ENCODE peak calls at places on chromosomes 2 and 18, in four cellular contexts. Y, X, G and Q are unnamed samples.

GRCh38 chr2:240874715-240875227 is 6.1 kb downstream of the AGXT start:
- DNase-seq in Y (no peak), X (no peak), G (no peak), Q (no peak)

GRCh38 chr18:2515908-2516625 is 55.2 kb downstream of the METTL4 start:
- DNase-seq in G (no peak), X (no peak), Y (peak; percentile 3), Q (peak; percentile 24)

GRCh38 chr2:180979086-180979934 is 1.1 kb upstream of the UBE2E3 start:
- DNase-seq in Y (peak; percentile 82), X (no peak), G (no peak), Q (no peak)

GRCh38 chr2:10497797-10498251 is 49.7 kb upstream of the ODC1 start:
- DNase-seq in G (no peak), X (peak; percentile 90), Y (peak; percentile 52), Q (peak; percentile 84)

GRCh38 chr2:213188971-213189899 is 37.8 kb upstream of the IKZF2 start:
- DNase-seq in X (no peak), Y (peak; percentile 6), G (no peak), Q (no peak)

GRCh38 chr2:181456660-181457120 is 496 bp upstream of the ITGA4 start:
- DNase-seq in X (no peak), G (peak; percentile 53), Y (no peak), Q (no peak)

GRCh38 chr18:55314615-55315237 is 273.3 kb downstream of the TCF4 start:
- DNase-seq in X (no peak), G (no peak), Y (no peak), Q (no peak)

GRCh38 chr2:232275670-232276069 is 102.9 kb upstream of the ALPP start:
- DNase-seq in G (no peak), X (no peak), Y (no peak), Q (no peak)

GRCh38 chr2:109326306-109326705 is 197.3 kb downstream of the SH3RF3 start:
- DNase-seq in G (no peak), Y (no peak), X (no peak), Q (no peak)

GRCh38 chr2:105761931-105762515 is 17.3 kb downstream of the NCK2 start:
- DNase-seq in G (no peak), X (no peak), Y (no peak), Q (no peak)

GRCh38 chr2:126643431-126643830 is 12.5 kb upstream of the GYPC start:
- DNase-seq in G (no peak), Y (no peak), X (no peak), Q (no peak)

GRCh38 chr2:74201596-74201995 is 3.2 kb downstream of the MTHFD2 start:
- DNase-seq in X (no peak), Y (no peak), G (no peak), Q (no peak)

GRCh38 chr2:241195506-241196130 is 7.1 kb downstream of the ANO7 start:
- DNase-seq in G (no peak), X (no peak), Y (no peak), Q (no peak)

GRCh38 chr2:776517-776916 is 99.3 kb upstream of the TMEM18 start:
- DNase-seq in Y (no peak), G (no peak), X (no peak), Q (no peak)

GRCh38 chr18:70720607-70721006 is 431.8 kb downstream of the SOCS6 start:
- DNase-seq in X (no peak), Y (no peak), G (no peak), Q (no peak)

GRCh38 chr2:240956935-240957655 is 41.3 kb upstream of the SNED1 start:
- DNase-seq in Y (no peak), G (no peak), X (no peak), Q (no peak)

GRCh38 chr2:54672587-54673456 is 50.6 kb upstream of the EML6 start:
- DNase-seq in X (no peak), G (peak; percentile 68), Y (no peak), Q (no peak)

GRCh38 chr2:164145093-164145987 is 409.5 kb upstream of the FIGN start:
- DNase-seq in X (no peak), G (no peak), Y (no peak), Q (no peak)

GRCh38 chr2:200310545-200310971 is 4.1 kb downstream of the SPATS2L start:
- DNase-seq in X (no peak), Y (no peak), G (no peak), Q (no peak)

GRCh38 chr2:20656561-20656960 is 5.7 kb upstream of the HS1BP3 start:
- DNase-seq in G (no peak), Y (no peak), X (no peak), Q (no peak)

GRCh38 chr2:239266779-239267410 is 133.9 kb downstream of the HDAC4 start:
- DNase-seq in G (no peak), Y (no peak), X (no peak), Q (no peak)

GRCh38 chr18:58861853-58862252 is 2.8 kb upstream of the ZNF532 start:
- DNase-seq in G (no peak), X (no peak), Y (no peak), Q (no peak)

GRCh38 chr2:25851740-25852503 is 26.4 kb downstream of the ASXL2 start:
- DNase-seq in G (peak; percentile 57), X (peak; percentile 51), Y (peak; percentile 86), Q (peak; percentile 68)

GRCh38 chr2:128643221-128644065 is 324.8 kb upstream of the HS6ST1 start:
- DNase-seq in Y (no peak), X (no peak), G (no peak), Q (no peak)

GRCh38 chr18:57497372-57498294 is 62.5 kb downstream of the ONECUT2 start:
- DNase-seq in G (no peak), Y (no peak), X (no peak), Q (no peak)

GRCh38 chr18:30582078-30582477 is 460.5 kb downstream of the DSC3 start:
- DNase-seq in G (no peak), X (no peak), Y (no peak), Q (no peak)

GRCh38 chr2:233418761-233419625 is 64.7 kb downstream of the DGKD start:
- DNase-seq in G (peak; percentile 62), Y (no peak), X (no peak), Q (peak; percentile 47)

GRCh38 chr2:79993144-79993543 is 311.4 kb downstream of the LRRTM1 start:
- DNase-seq in G (no peak), X (no peak), Y (no peak), Q (no peak)

GRCh38 chr2:5692561-5693287 is 540 bp downstream of the SOX11 start:
- DNase-seq in X (no peak), G (no peak), Y (no peak), Q (peak; percentile 10)

GRCh38 chr18:24428709-24429108 is 2.2 kb downstream of the IMPACT start:
- DNase-seq in Y (no peak), G (no peak), X (no peak), Q (no peak)

GRCh38 chr2:117794668-117795067 is 19.8 kb upstream of the DDX18 start:
- DNase-seq in Y (no peak), X (no peak), G (no peak), Q (no peak)

GRCh38 chr18:21051615-21052014 is 60.0 kb downstream of the ROCK1 start:
- DNase-seq in X (no peak), Y (no peak), G (no peak), Q (no peak)

GRCh38 chr2:235769046-235769445 is 275.2 kb downstream of the AGAP1 start:
- DNase-seq in X (no peak), G (no peak), Y (no peak), Q (no peak)

DNA sequence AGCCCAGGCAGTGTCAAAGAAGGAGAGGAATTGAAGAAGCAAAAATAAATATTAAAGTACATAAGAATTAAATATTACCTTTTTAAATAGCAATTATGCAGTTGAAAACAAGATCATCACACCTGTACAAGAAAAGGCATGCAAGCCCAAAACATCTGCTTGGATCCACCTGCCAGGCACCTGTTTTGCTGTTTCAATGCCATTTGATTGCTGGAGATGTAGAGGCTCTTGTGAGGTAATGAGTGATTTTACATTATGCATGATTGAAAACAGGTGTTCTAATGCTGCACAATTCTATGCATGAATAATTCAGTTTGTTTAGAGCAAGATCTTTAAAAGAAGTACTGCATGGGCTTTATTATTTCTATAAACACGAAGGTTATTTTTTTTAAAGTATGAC is 700.6 kb upstream of the ZEB2 start:
- DNase-seq in X (no peak), Y (no peak), G (no peak), Q (no peak)
- TF ChIP-seq CHD4 in X (no peak), Y (no peak), G (no peak), Q (no peak)

DNA sequence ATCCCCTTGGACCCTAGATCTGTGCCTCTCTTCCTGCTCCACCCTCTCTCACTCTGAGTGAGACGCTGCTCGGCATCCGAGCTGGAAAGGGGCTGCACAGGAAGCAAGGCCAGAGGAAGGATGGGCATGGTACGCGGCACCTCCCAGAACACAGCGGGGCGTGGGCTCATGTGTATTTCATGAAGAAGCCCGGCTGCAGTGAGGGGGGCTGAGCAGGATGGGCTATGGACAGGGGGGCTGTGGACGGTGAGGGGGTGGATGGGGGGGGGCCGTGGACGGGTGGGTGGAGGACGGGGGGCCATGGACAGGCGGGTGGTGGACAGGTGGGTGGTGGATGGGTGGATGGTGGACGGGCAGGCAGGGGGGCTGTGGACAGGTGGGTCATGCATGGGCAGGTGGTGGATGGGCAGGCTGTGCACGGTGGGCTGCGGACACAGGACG is 28.5 kb downstream of the SLC66A2 start:
- DNase-seq in Y (no peak), X (no peak), G (no peak), Q (no peak)
- TF ChIP-seq BHLHE40 in Y (no peak), X (no peak), G (no peak), Q (no peak)

GRCh38 chr2:141201161-141201560 is 929.7 kb downstream of the LRP1B start:
- DNase-seq in G (no peak), Y (no peak), X (no peak), Q (no peak)
- TF ChIP-seq CHD4 in G (no peak), Y (no peak), X (no peak), Q (no peak)

GRCh38 chr18:11820697-11821096 is 30.5 kb upstream of the CHMP1B start:
- DNase-seq in Y (no peak), G (no peak), X (no peak), Q (no peak)
- TF ChIP-seq BHLHE40 in Y (no peak), G (no peak), X (no peak), Q (no peak)

GRCh38 chr18:13464432-13465125 is 246.0 kb downstream of the LDLRAD4 start:
- DNase-seq in X (peak; percentile 23), Y (no peak), G (peak; percentile 44), Q (no peak)

GRCh38 chr18:13461936-13462335 is 243.4 kb downstream of the LDLRAD4 start:
- DNase-seq in Y (no peak), X (no peak), G (no peak), Q (no peak)

GRCh38 chr18:13465126-13465446 is 246.5 kb downstream of the LDLRAD4 start:
- DNase-seq in G (no peak), Y (no peak), X (no peak), Q (no peak)

GRCh38 chr18:13462686-13463085 is 244.1 kb downstream of the LDLRAD4 start:
- DNase-seq in Y (no peak), G (no peak), X (no peak), Q (no peak)

DNA sequence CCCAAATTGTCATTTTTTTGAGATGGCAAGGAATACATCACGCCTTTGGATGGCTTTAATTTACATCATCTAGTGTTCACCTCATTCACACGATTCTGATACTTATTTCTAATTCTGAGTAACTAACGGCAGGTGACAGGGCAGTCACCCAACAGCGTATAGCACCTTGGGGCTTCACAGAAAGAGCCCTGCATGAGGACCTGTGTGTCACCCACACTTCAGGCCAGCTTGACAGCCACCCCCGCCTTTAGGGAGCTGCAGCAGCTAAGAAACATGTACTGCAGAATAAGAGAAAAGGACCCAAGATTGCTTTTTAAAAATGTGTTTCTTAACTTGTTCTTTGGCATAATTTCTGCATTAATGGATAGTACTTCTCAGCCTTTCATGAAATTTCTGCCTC is 245.0 kb downstream of the LDLRAD4 start:
- DNase-seq in X (no peak), G (no peak), Y (no peak), Q (no peak)
- TF ChIP-seq CHD4 in X (no peak), G (no peak), Y (no peak), Q (no peak)

GRCh38 chr2:23695214-23696162 is 231.4 kb downstream of the ATAD2B start:
- DNase-seq in X (no peak), Y (no peak), G (no peak), Q (no peak)
- TF ChIP-seq BHLHE40 in X (no peak), Y (no peak), G (no peak), Q (no peak)